ENCODE peak calls at places on chromosomes 11 and 22, in eight cellular contexts. R is stimulated activated naive CD8-positive, alpha-beta T cell treated with anti-CD3 and anti-CD28 coated beads, Interleukin-15, amount 100 ng/mL, for 72 hours; V is fibroblast of lung; G is colonic mucosa; Q is activated effector memory CD4-positive, alpha-beta T cell treated with anti-CD3 and anti-CD28 coated beads, Interleukin-2, amount 50 U/mL, for 16 hours; N is uterus; Y is neural crest cell; A is mesendoderm. J is an unnamed sample.

GRCh38 chr11:134463716-134464115 is 51.7 kb upstream of the B3GAT1 start:
- DNase-seq in R (no peak), V (no peak), G (no peak), Q (no peak), N (no peak), Y (no peak), A (no peak), J (no peak)

GRCh38 chr22:28462041-28462440 is 217.6 kb downstream of the TTC28 start:
- DNase-seq in R (no peak), V (no peak), G (no peak), Q (no peak), N (no peak), Y (no peak), A (no peak), J (no peak)

GRCh38 chr11:73866586-73866996 is 10.1 kb downstream of the COA4 start:
- DNase-seq in R (no peak), V (peak), G (no peak), Q (no peak), N (peak), Y (no peak), A (peak), J (peak)

GRCh38 chr22:41524809-41525449 is 19.3 kb downstream of the POLR3H start:
- DNase-seq in R (peak), V (no peak), G (peak), Q (peak), N (no peak), Y (no peak), A (peak), J (no peak)

GRCh38 chr22:29872145-29872893 is 10.7 kb upstream of the MTMR3 start:
- DNase-seq in R (no peak), V (no peak), G (no peak), Q (no peak), N (no peak), Y (no peak), A (peak), J (no peak)

GRCh38 chr22:27802389-27803079 is 978 bp upstream of the MN1 start:
- DNase-seq in R (peak), V (no peak), G (no peak), Q (peak), N (peak), Y (no peak), A (no peak), J (no peak)

GRCh38 chr11:96391698-96392307 is 2.0 kb downstream of the JRKL start:
- DNase-seq in R (no peak), V (no peak), G (no peak), Q (no peak), N (no peak), Y (no peak), A (no peak), J (no peak)

GRCh38 chr11:27385245-27385644 is 22.2 kb upstream of the CCDC34 start:
- DNase-seq in R (no peak), V (peak), G (no peak), Q (no peak), N (no peak), Y (no peak), A (no peak), J (no peak)

GRCh38 chr22:29142116-29142515 is 63.6 kb upstream of the EMID1 start:
- DNase-seq in R (no peak), V (no peak), G (no peak), Q (no peak), N (no peak), Y (no peak), A (no peak), J (no peak)

GRCh38 chr11:78893996-78894395 is 319.3 kb upstream of the NARS2 start:
- DNase-seq in R (no peak), V (no peak), G (no peak), Q (no peak), N (no peak), Y (no peak), A (no peak), J (no peak)

GRCh38 chr11:12543596-12544415 is 130.4 kb upstream of the TEAD1 start:
- DNase-seq in R (no peak), V (no peak), G (peak), Q (no peak), N (no peak), Y (no peak), A (peak), J (no peak)

GRCh38 chr11:94706211-94706610 is 61.9 kb upstream of the AMOTL1 start:
- DNase-seq in R (no peak), V (no peak), G (no peak), Q (no peak), N (no peak), Y (no peak), A (peak), J (no peak)

GRCh38 chr22:37192741-37193140 is 4.7 kb upstream of the C1QTNF6 start:
- DNase-seq in R (no peak), V (no peak), G (no peak), Q (no peak), N (no peak), Y (no peak), A (no peak), J (no peak)

GRCh38 chr11:126842038-126842437 is 158.5 kb downstream of the KIRREL3 start:
- DNase-seq in R (no peak), V (no peak), G (no peak), Q (no peak), N (no peak), Y (no peak), A (no peak), J (no peak)

GRCh38 chr22:19142394-19142793 is 2.1 kb downstream of the ESS2 start:
- DNase-seq in R (no peak), V (no peak), G (no peak), Q (no peak), N (no peak), Y (no peak), A (no peak), J (no peak)

GRCh38 chr11:43765194-43765593 is 84.7 kb downstream of the HSD17B12 start:
- DNase-seq in R (no peak), V (no peak), G (no peak), Q (no peak), N (no peak), Y (no peak), A (no peak), J (no peak)

GRCh38 chr11:24767411-24767810 is 270.6 kb downstream of the LUZP2 start:
- DNase-seq in R (no peak), V (no peak), G (no peak), Q (no peak), N (no peak), Y (no peak), A (no peak), J (no peak)

GRCh38 chr11:72719551-72719950 is 32.7 kb downstream of the ARAP1 start:
- DNase-seq in R (no peak), V (no peak), G (no peak), Q (no peak), N (no peak), Y (no peak), A (no peak), J (no peak)

GRCh38 chr11:62933285-62933684 is 12.1 kb upstream of the CHRM1 start:
- DNase-seq in R (no peak), V (no peak), G (peak), Q (no peak), N (no peak), Y (no peak), A (no peak), J (no peak)

GRCh38 chr11:29282088-29282487 is 734.7 kb downstream of the KCNA4 start:
- DNase-seq in R (no peak), V (peak), G (no peak), Q (no peak), N (no peak), Y (no peak), A (peak), J (no peak)

J was measured in SK-N-DZ.